ENCODE peak calls at places on chromosomes 2 and 18, in seven cellular contexts. N, M, V, G, P, H and S are unnamed samples.

GRCh38 chr18:3323900-3324299 is 62.0 kb downstream of the MYL12B start:
- DNase-seq in N (peak), M (peak), V (no peak), G (no peak), P (no peak), H (no peak), S (no peak)

GRCh38 chr2:3008551-3009498 is 368.8 kb downstream of the EIPR1 start:
- DNase-seq in N (no peak), M (no peak), V (no peak), G (no peak), P (no peak), H (no peak), S (no peak)

GRCh38 chr2:234203135-234203984 is 152.9 kb downstream of the SPP2 start:
- DNase-seq in N (peak), M (peak), V (no peak), G (no peak), P (no peak), H (no peak), S (no peak)

GRCh38 chr2:99615247-99615771 is 125.5 kb upstream of the REV1 start:
- DNase-seq in N (peak), M (peak), V (no peak), G (no peak), P (no peak), H (no peak), S (no peak)

GRCh38 chr18:51522821-51523220 is 325.3 kb upstream of the MEX3C start:
- DNase-seq in N (peak), M (no peak), V (no peak), G (no peak), P (no peak), H (no peak), S (no peak)

GRCh38 chr2:109257653-109258052 is 128.6 kb downstream of the SH3RF3 start:
- DNase-seq in N (no peak), M (no peak), V (no peak), G (no peak), P (no peak), H (no peak), S (no peak)

GRCh38 chr18:22170421-22171262 is 1.3 kb downstream of the GATA6 start:
- DNase-seq in N (peak), M (peak), V (peak), G (peak), P (peak), H (peak), S (peak)

GRCh38 chr2:174972924-174973323 is 32.3 kb downstream of the CHN1 start:
- DNase-seq in N (peak), M (peak), V (no peak), G (no peak), P (no peak), H (no peak), S (no peak)

GRCh38 chr2:110678457-110679336 is 834 bp upstream of the BUB1 start:
- DNase-seq in N (peak), M (no peak), V (no peak), G (no peak), P (peak), H (peak), S (peak)

GRCh38 chr2:65545818-65546217 is 113.4 kb upstream of the SPRED2 start:
- DNase-seq in N (no peak), M (peak), V (no peak), G (no peak), P (no peak), H (no peak), S (no peak)

GRCh38 chr2:239181074-239181581 is 219.7 kb downstream of the HDAC4 start:
- DNase-seq in N (no peak), M (no peak), V (peak), G (peak), P (peak), H (peak), S (no peak)

GRCh38 chr18:12409466-12409865 is 1.7 kb downstream of the PRELID3A start:
- DNase-seq in N (peak), M (no peak), V (no peak), G (no peak), P (no peak), H (no peak), S (no peak)

GRCh38 chr18:12406376-12407111 is 1.2 kb upstream of the PRELID3A start:
- DNase-seq in N (no peak), M (no peak), V (no peak), G (no peak), P (peak), H (no peak), S (no peak)

GRCh38 chr18:12408247-12408869 is 629 bp downstream of the PRELID3A start:
- DNase-seq in N (peak), M (peak), V (no peak), G (no peak), P (peak), H (no peak), S (no peak)

GRCh38 chr18:12411456-12411855 is 3.7 kb downstream of the PRELID3A start:
- DNase-seq in N (no peak), M (no peak), V (no peak), G (no peak), P (no peak), H (no peak), S (no peak)

DNA sequence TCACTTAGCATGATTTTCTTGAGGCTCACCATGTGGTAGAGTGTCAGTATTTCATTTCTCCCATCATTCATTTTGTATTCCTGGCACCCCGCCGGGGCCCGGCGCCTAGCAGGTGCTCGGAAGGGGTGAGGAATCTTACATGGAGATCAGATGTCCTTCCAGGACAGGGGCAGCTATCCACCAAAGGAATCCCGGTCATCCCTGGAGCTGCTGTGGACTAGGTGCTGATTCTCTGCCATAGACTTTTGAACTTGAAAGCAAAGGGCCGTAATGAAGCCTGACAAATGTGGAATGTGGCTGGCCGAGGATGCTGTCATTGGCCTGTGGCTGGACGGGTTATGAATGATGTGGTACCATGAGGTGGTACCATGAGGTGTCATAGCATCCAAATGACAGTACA is 2.4 kb downstream of the PRELID3A start:
- DNase-seq in N (no peak), M (no peak), V (no peak), G (no peak), P (no peak), H (no peak), S (no peak)
- H3K4me3 ChIP-seq in N (no peak), M (no peak), V (no peak), G (no peak), P (no peak), H (no peak), S (no peak)

GRCh38 chr2:26727641-26728561 is 35.4 kb downstream of the KCNK3 start:
- DNase-seq in N (no peak), M (no peak), V (no peak), G (no peak), P (no peak), H (no peak), S (no peak)
- TF ChIP-seq CTCF in N (peak), M (no peak), V (peak), G (no peak), P (peak), H (peak), S (peak)

DNA sequence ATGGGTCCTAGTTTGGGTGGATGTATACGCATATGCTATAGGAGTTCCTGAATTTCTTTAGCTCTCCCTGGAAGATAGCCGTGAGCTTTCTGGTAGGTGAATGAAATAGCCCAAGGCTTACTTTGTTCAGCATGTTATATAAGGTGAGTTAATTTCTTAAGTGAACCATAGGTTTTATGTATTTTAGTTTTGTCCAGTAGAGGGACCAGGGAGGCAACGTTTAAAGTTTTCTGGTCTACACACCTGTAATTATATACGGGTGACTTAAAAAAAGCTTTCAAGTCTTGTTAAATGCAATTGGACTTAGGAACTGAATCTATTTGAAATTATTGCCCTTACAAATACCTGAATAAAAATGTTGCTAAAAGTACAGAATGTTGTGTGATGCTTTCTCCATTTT is 402.5 kb upstream of the DDX18 start:
- DNase-seq in N (no peak), M (no peak), V (no peak), G (no peak), P (no peak), H (no peak), S (no peak)
- H3K4me3 ChIP-seq in N (no peak), M (no peak), V (no peak), G (no peak), P (no peak), H (no peak), S (no peak)

GRCh38 chr2:24304098-24304497 is 56.2 kb downstream of the ITSN2 start:
- DNase-seq in N (peak), M (peak), V (peak), G (peak), P (peak), H (peak), S (peak)
- TF ChIP-seq CTCF in N (no peak), M (no peak), V (no peak), G (no peak), P (no peak), H (no peak), S (no peak)